ENCODE peak calls at places on chromosomes 1 and 21, in ten cellular contexts. N is endodermal cell, H is mammary epithelial cell, T is astrocyte, A is A673, R is IMR-90, B is GM12865, X is NB4, D is AG10803, E is right lobe of liver. Z is an unnamed sample.

GRCh38 chr1:1833456-1833855 is 55.2 kb upstream of the NADK start:
- DNase-seq in N (no peak), R (no peak), A (no peak), D (no peak), T (no peak), X (no peak), H (no peak), B (no peak), E (no peak), Z (no peak)

GRCh38 chr1:17250601-17251000 is 1.7 kb downstream of the PADI3 start:
- DNase-seq in D (no peak), N (no peak), A (no peak), R (no peak), B (no peak), X (no peak), T (no peak), E (no peak), H (peak), Z (no peak)

GRCh38 chr1:115713906-115714305 is 54.6 kb downstream of the CASQ2 start:
- DNase-seq in N (no peak), T (no peak), A (no peak), E (no peak), B (no peak), H (peak), D (no peak), R (no peak), X (no peak), Z (no peak)

GRCh38 chr1:43835141-43836021 is 98.2 kb upstream of the ARTN start:
- DNase-seq in B (no peak), T (peak), A (no peak), X (peak), E (no peak), R (peak), D (peak), N (no peak), H (peak), Z (peak)

GRCh38 chr1:220966473-220966872 is 87.2 kb downstream of the HLX start:
- DNase-seq in R (no peak), N (no peak), E (no peak), A (no peak), H (no peak), D (no peak), B (no peak), X (no peak), T (no peak), Z (no peak)

GRCh38 chr1:180974236-180974635 is 48.4 kb downstream of the STX6 start:
- DNase-seq in B (no peak), X (no peak), R (no peak), H (no peak), A (no peak), D (no peak), T (no peak), E (no peak), N (no peak), Z (no peak)

GRCh38 chr1:2298685-2299673 is 70.9 kb downstream of the SKI start:
- DNase-seq in D (no peak), X (no peak), R (no peak), B (no peak), N (no peak), E (no peak), H (peak), T (no peak), A (no peak), Z (peak)

GRCh38 chr1:225737866-225738265 is 39.8 kb upstream of the SRP9 start:
- DNase-seq in E (no peak), T (no peak), R (no peak), N (no peak), D (no peak), X (no peak), A (no peak), H (no peak), B (no peak), Z (no peak)

GRCh38 chr1:19662313-19662712 is 2.4 kb upstream of the HTR6 start:
- DNase-seq in T (no peak), N (no peak), B (no peak), R (no peak), H (no peak), E (no peak), A (no peak), X (no peak), D (no peak), Z (no peak)

GRCh38 chr1:1629430-1630190 is 2.4 kb upstream of the MMP23B start:
- DNase-seq in T (no peak), X (no peak), B (peak), D (no peak), A (no peak), H (no peak), R (no peak), E (peak), N (no peak), Z (no peak)

GRCh38 chr1:171245458-171246064 is 2.7 kb upstream of the FMO1 start:
- DNase-seq in A (peak), H (peak), X (peak), T (peak), N (peak), R (peak), E (no peak), B (peak), D (peak), Z (peak)

DNA sequence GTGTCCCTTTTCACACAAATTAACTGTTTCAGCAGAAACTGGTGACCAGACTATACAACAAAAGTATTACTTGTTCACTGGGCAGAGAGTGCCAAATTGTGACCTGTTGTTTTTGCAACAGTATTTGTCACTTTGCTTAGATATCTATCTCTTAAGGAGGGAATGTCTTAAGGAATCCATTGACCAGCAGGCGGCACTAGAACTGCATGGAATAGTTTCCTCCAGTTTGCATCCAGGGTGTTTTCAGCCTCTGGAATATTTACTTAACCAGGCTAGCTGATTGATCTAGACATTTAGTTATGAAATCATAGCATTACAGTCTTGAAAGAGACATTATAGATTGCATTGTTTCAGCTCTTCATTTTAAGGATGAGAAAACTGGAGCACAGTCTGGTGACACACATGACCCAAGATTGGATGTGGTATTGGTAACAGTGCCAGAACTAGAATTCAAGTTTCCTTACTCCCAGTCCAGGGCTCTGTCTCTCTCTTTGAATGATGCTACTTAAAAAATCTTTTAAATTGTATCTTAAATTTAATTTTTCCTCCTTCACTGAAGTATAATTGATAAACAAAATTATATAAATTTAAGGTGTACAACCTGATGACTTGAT is 16.9 kb downstream of the RPTN start:
- DNase-seq in B (peak), X (peak), D (peak), E (peak), N (peak), R (peak), H (peak), T (peak), A (peak), Z (peak)
- TF ChIP-seq CTCF in B (peak), X (peak), D (peak), E (peak), N (peak), R (peak), H (peak), T (peak), A (peak), Z (peak)

DNA sequence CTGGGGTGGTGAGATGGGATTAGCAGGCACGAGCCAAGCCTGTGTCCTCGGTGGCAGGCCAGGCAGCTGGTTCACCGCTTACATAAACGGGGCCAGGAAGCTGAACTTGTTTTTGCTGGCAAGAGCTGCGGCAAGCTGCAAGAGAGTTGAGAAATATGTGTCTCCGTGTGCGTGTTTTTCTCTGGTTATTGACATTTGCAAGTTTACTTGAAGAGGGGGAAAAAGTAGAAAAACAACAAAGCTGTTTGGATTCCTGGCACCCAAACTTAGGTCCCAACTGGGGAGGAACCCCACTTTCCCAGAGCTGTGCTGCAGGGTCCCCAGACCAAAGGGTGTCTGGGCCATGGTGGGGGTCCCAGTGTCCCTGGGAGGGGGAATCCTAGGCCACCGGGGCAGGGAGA is 14.5 kb downstream of the IL6R start:
- DNase-seq in D (peak), N (peak), H (peak), R (peak), B (no peak), A (no peak), E (peak), T (peak), X (peak), Z (peak)
- H3K4me3 ChIP-seq in D (peak), N (no peak), H (no peak), R (no peak), B (no peak), A (no peak), E (peak), T (peak), X (no peak), Z (peak)

DNA sequence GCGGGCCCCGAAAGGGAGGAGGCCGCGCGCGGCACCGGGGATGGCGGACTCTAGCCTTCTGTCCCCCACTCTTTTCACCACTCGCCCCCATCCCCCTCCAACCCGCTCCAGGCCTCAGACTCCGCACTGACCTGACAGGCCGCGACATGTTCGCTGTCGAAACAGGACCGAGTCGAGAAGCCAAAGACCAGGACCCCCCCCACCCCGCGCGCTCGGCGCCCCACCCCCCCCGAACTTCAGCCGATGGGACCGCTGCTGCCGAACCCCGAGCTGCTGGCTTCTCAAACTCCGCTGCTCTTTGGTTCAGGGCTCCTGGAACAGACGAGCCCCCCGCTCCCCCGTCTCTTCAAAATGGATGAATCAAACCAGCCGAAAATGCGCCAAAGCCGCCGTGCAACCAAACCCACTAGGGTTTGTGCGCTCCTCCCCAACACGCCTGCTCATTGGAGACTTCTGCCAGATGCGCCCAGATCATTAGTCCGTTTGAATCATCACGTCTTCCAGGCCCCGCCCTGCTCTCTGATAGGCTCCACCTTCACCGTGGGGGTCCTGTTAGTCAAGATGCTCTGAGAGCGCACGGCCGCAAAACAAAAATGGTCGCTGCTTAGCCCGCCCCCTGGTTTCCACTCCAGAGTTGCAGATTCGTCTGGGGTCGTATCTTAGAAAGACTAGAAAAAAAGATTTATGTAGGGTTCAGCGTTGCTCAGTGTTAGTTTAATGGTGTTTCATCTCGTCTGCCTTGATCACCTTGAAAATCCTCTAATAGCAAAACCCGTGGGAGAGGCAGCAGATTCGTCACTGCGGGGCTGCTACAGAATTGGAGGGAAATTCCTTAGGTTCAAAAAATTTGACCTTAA is at the start of gene NUCKS1:
- DNase-seq in R (peak), H (peak), T (peak), B (peak), N (peak), X (peak), E (peak), A (peak), D (peak), Z (peak)
- TF ChIP-seq CTCF in R (no peak), H (no peak), T (peak), B (no peak), N (peak), X (peak), E (peak), A (no peak), D (peak), Z (peak)

GRCh38 chr1:9689971-9690381 is 38.4 kb downstream of the PIK3CD start:
- DNase-seq in B (no peak), D (no peak), E (peak), T (no peak), X (no peak), R (no peak), A (peak), H (no peak), N (peak), Z (no peak)

GRCh38 chr1:9687876-9688582 is 36.5 kb downstream of the PIK3CD start:
- DNase-seq in E (peak), T (no peak), B (peak), N (peak), X (peak), D (no peak), A (peak), H (peak), R (peak), Z (peak)

GRCh38 chr1:9687120-9687875 is 35.8 kb downstream of the PIK3CD start:
- DNase-seq in H (peak), B (peak), N (peak), A (peak), T (peak), X (peak), E (peak), R (peak), D (peak), Z (peak)

GRCh38 chr1:9689011-9689706 is 37.6 kb downstream of the PIK3CD start:
- DNase-seq in R (peak), T (no peak), B (peak), E (peak), D (peak), N (peak), A (peak), X (peak), H (peak), Z (peak)

GRCh38 chr1:9688599-9688998 is 37.1 kb downstream of the PIK3CD start:
- DNase-seq in T (no peak), B (no peak), N (no peak), E (no peak), R (no peak), X (no peak), A (no peak), H (no peak), D (no peak), Z (no peak)
- H3K4me3 ChIP-seq in T (peak), B (peak), N (peak), E (peak), R (no peak), X (peak), A (peak), H (peak), D (peak), Z (peak)

DNA sequence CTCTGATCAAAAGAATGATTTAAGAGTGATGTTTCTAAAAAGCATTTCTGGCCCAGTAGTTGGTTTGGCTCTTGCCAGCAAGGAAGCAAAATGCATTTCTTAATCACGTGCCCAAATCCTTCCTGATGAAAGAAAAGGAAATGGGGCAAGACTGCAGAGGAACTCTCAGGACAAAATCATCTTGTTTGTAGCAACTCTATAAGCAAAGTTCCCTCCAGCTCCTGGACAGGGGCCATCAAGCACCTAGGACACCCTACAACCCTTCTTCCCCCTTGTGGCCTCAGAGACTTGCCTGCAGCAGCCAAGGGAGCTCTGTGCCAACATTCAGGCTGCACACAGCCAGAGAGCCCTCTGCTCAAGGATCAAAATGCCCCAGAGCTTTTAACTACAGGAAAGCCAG is 105.1 kb downstream of the KIAA0319L start:
- DNase-seq in R (peak), D (peak), B (no peak), N (no peak), A (peak), E (no peak), T (no peak), H (no peak), X (peak), Z (peak)
- TF ChIP-seq CTCF in R (no peak), D (peak), B (no peak), N (peak), A (no peak), E (no peak), T (no peak), H (no peak), X (peak), Z (peak)

DNA sequence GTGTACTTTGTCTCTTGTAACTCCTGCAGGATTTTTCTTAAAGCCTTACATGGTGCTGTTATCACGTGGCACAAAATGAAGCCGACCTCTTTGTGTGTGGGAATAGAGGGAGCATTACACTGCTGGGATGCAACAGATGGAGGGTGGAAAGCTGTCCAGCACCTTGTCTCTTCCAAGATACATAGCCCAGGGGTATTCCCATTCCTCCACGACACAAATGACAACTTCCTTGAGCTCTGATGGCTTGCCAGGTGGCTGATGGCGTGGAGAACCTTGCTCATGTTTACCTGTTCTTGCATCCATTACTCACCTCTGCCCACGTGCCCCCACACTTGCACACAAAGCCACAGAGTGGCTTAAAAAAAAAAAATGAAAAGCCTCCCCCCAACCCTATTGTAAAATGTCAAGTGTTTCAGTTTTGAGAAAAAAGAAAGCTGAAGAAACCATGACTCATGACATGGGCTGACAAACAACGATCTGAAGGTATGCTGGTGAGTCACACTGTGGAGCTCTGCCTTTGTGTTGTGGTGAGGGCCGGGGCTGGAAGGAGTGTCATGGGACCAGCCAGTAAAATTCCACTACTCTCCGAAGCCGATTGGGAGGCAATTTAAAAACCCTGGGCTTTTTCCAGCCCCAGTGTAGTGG is 32.0 kb upstream of the ATP5PO start:
- DNase-seq in H (peak), R (peak), T (peak), E (no peak), D (peak), B (peak), A (peak), N (peak), X (peak), Z (peak)
- H3K4me3 ChIP-seq in H (peak), R (peak), T (peak), E (no peak), D (peak), B (peak), A (no peak), N (peak), X (peak), Z (peak)